ENCODE peak calls at places on chromosome 12, in four cellular contexts. V is H9, U is IMR-90, W is H1. N is an unnamed sample.

GRCh38 chr12:98188649-98189048 is 326.7 kb upstream of the TMPO start:
- DNase-seq in U (no peak), W (no peak), V (no peak), N (no peak)

GRCh38 chr12:95481072-95481471 is 7.1 kb downstream of the METAP2 start:
- DNase-seq in U (no peak), V (no peak), W (no peak), N (no peak)

GRCh38 chr12:17470460-17470859 is 619.5 kb downstream of the RERGL start:
- DNase-seq in W (no peak), V (no peak), U (no peak), N (no peak)

GRCh38 chr12:75933136-75933535 is 98.4 kb downstream of the PHLDA1 start:
- DNase-seq in V (no peak), W (no peak), U (peak; percentile 96), N (no peak)

GRCh38 chr12:48031135-48031960 is 27.1 kb upstream of the COL2A1 start:
- DNase-seq in U (no peak), W (no peak), V (peak; percentile 64), N (no peak)

GRCh38 chr12:124506145-124506831 is 61.1 kb downstream of the NCOR2 start:
- DNase-seq in W (no peak), U (no peak), V (peak; percentile 52), N (no peak)

GRCh38 chr12:122244565-122245371 is 18.9 kb upstream of the DIABLO start:
- DNase-seq in V (no peak), U (no peak), W (no peak), N (no peak)

GRCh38 chr12:104165801-104166200 is 27.8 kb upstream of the NFYB start:
- DNase-seq in U (no peak), W (no peak), V (no peak), N (no peak)

GRCh38 chr12:104720346-104721064 is 237.6 kb downstream of the SLC41A2 start:
- DNase-seq in W (no peak), U (peak; percentile 47), V (no peak), N (no peak)

GRCh38 chr12:10562306-10562933 is 51.0 kb downstream of the MAGOHB start:
- DNase-seq in V (no peak), U (peak; percentile 54), W (no peak), N (peak; percentile 10)

GRCh38 chr12:7121324-7121723 is 7.4 kb downstream of the RBP5 start:
- DNase-seq in W (no peak), V (no peak), U (no peak), N (no peak)

GRCh38 chr12:130504110-130504835 is 166.6 kb downstream of the PIWIL1 start:
- DNase-seq in V (peak; percentile 30), W (no peak), U (no peak), N (no peak)

GRCh38 chr12:4824415-4824814 is 85.3 kb upstream of the KCNA1 start:
- DNase-seq in V (no peak), W (no peak), U (peak; percentile 74), N (peak; percentile 49)

GRCh38 chr12:69630191-69630590 is 19.5 kb upstream of the LRRC10 start:
- DNase-seq in W (no peak), V (peak; percentile 47), U (no peak), N (peak; percentile 37)

GRCh38 chr12:24948816-24949722 is at the start of gene BCAT1:
- DNase-seq in U (peak; percentile 88), V (peak; percentile 86), W (peak; percentile 79), N (peak; percentile 48)

GRCh38 chr12:3990356-3990975 is 117.3 kb upstream of the PARP11 start:
- DNase-seq in U (no peak), V (no peak), W (no peak), N (no peak)

GRCh38 chr12:15526033-15526432 is 203.7 kb downstream of the PTPRO start:
- DNase-seq in V (no peak), W (no peak), U (no peak), N (no peak)

GRCh38 chr12:104955703-104956102 is 2.4 kb downstream of the SLC41A2 start:
- DNase-seq in V (no peak), U (no peak), W (no peak), N (no peak)

GRCh38 chr12:2221030-2221621 is 168.3 kb downstream of the CACNA1C start:
- DNase-seq in V (no peak), U (no peak), W (no peak), N (no peak)

GRCh38 chr12:117501066-117501465 is 139.6 kb upstream of the NOS1 start:
- DNase-seq in U (no peak), V (no peak), W (no peak), N (no peak)

GRCh38 chr12:111462134-111462821 is 56.6 kb downstream of the SH2B3 start:
- DNase-seq in V (no peak), W (no peak), U (peak; percentile 87), N (peak; percentile 61)

GRCh38 chr12:2075558-2076195 is 22.9 kb downstream of the CACNA1C start:
- DNase-seq in V (no peak), U (no peak), W (no peak), N (no peak)

GRCh38 chr12:113142173-113142885 is 6.8 kb upstream of the RASAL1 start:
- DNase-seq in V (no peak), W (no peak), U (no peak), N (no peak)

GRCh38 chr12:25839470-25839869 is 119.0 kb upstream of the RASSF8 start:
- DNase-seq in V (no peak), U (peak; percentile 70), W (no peak), N (no peak)

GRCh38 chr12:51005671-51006070 is 20.5 kb downstream of the SLC11A2 start:
- DNase-seq in U (no peak), V (peak; percentile 50), W (no peak), N (peak; percentile 83)

GRCh38 chr12:21769311-21769710 is 5.2 kb downstream of the KCNJ8 start:
- DNase-seq in U (peak; percentile 13), V (no peak), W (no peak), N (no peak)

GRCh38 chr12:126219654-126220279 is 1154.5 kb downstream of the AACS start:
- DNase-seq in W (no peak), U (no peak), V (no peak), N (no peak)

GRCh38 chr12:40988831-40989230 is 199.3 kb upstream of the PDZRN4 start:
- DNase-seq in V (no peak), U (no peak), W (no peak), N (no peak)

GRCh38 chr12:93199831-93200236 is 177.9 kb upstream of the NUDT4 start:
- DNase-seq in U (peak; percentile 56), W (no peak), V (no peak), N (peak; percentile 4)

DNA sequence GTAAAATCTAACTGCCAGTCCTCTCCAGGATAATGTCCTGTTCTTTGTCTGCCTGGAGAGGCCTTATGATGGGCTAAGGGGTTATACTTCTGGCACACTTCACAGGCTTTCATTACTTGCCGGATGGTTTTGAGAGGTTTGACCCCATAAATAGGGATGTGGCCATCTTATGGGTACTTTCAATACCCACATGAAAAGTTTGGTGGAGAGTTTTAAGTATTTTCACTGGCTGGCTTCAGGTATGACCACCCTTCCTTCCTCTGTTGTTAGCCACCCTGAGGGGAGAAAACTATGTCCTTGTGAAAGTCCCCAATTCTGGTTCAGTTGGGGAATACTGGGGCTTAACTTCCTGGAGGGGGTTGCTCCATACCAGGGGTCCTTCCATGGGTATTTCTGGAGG is 54.8 kb downstream of the ASCL4 start:
- DNase-seq in W (no peak), U (no peak), V (no peak), N (no peak)
- H3K18ac ChIP-seq in W (no peak overlapping the region), U (no peak overlapping the region), V (no peak overlapping the region), N (no peak overlapping the region)

GRCh38 chr12:9065607-9065856 is 50.2 kb downstream of the A2M start:
- DNase-seq in W (no peak), V (no peak), U (no peak), N (no peak)
- H3K4ac ChIP-seq in W (no peak overlapping the region), V (no peak overlapping the region), U (no peak overlapping the region), N (peak overlapping the region; percentile 26)

GRCh38 chr12:109831929-109832328 is 1.3 kb downstream of the TRPV4 start:
- DNase-seq in V (no peak), U (no peak), W (no peak), N (no peak)

GRCh38 chr12:109835827-109836226 is 2.6 kb upstream of the TRPV4 start:
- DNase-seq in W (no peak), U (no peak), V (no peak), N (no peak)

GRCh38 chr12:109832534-109833306 is 478 bp downstream of the TRPV4 start:
- DNase-seq in U (no peak), W (peak; percentile 60), V (no peak), N (no peak)

GRCh38 chr12:109831365-109831764 is 1.8 kb downstream of the TRPV4 start:
- DNase-seq in V (no peak), U (no peak), W (no peak), N (no peak)

GRCh38 chr12:109833307-109834189 is at the start of gene TRPV4:
- DNase-seq in U (peak; percentile 23), V (peak; percentile 68), W (peak; percentile 77), N (peak; percentile 54)
- H2AFZ ChIP-seq in U (peak within 1 kb of the TSS; percentile 87), V (no peak within 1 kb of the TSS), W (peak within 1 kb of the TSS; percentile 36), N (peak within 1 kb of the TSS; percentile 20)

GRCh38 chr12:54216580-54217308 is 28.0 kb upstream of the SMUG1 start:
- DNase-seq in V (peak; percentile 95), W (peak; percentile 90), U (peak; percentile 75), N (peak; percentile 89)

GRCh38 chr12:54220092-54220557 is 31.3 kb upstream of the SMUG1 start:
- DNase-seq in W (peak; percentile 94), U (peak; percentile 74), V (peak; percentile 86), N (peak; percentile 68)

GRCh38 chr12:54217309-54217661 is 28.5 kb upstream of the SMUG1 start:
- DNase-seq in W (no peak), V (no peak), U (no peak), N (no peak)

GRCh38 chr12:54215990-54216579 is 27.3 kb upstream of the SMUG1 start:
- DNase-seq in V (peak; percentile 76), W (peak; percentile 58), U (no peak), N (no peak)

DNA sequence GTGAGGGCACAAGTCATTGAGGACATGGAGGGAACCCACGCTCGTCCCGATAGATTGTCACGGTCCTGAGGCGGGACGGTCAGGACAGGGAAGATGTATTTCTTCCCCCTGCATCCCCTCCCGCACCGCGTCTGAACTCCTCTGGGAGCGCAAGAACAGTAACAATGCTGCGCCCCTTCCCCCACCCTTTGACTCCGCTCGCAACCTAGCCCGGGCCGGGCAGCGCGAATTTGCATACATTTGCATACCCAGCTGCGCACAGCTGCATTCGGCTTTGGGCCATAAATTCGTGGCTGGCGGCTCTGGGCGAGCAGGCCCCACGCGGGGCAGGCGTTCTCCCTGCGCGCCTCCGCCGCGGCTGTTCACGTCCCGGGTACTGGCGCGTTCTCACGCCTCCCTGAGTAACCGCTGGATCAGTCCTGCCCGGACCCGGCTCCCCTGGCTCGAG is 29.0 kb upstream of the SMUG1 start:
- DNase-seq in V (peak; percentile 93), W (peak; percentile 86), U (no peak), N (no peak)
- H3K18ac ChIP-seq in V (peak overlapping the region; percentile 25), W (peak overlapping the region; percentile 65), U (no peak overlapping the region), N (no peak overlapping the region)

GRCh38 chr12:68455676-68456345 is 123.6 kb upstream of the MDM1 start:
- DNase-seq in W (no peak), U (peak; percentile 12), V (no peak), N (no peak)
- H3K4ac ChIP-seq in W (no peak overlapping the region), U (peak overlapping the region; percentile 25), V (no peak overlapping the region), N (no peak overlapping the region)